ENCODE peak calls at places on chromosome 9, in eight cellular contexts. W is activated CD4-positive, alpha-beta T cell treated with anti-CD3 and anti-CD28 coated beads, Interleukin-2, amount 50 U/mL, for 1 hour; A is HT1080; K is tibial artery; U is dorsolateral prefrontal cortex; G is HS-5; J is stimulated activated CD4-positive, alpha-beta T cell treated with anti-CD3 and anti-CD28 coated beads, Interleukin-1b, Interleukin-23, amount 100 ng/mL, for 1 hour; C is A549. I is an unnamed sample.

GRCh38 chr9:112009656-112010055 is 113.0 kb downstream of the UGCG start:
- DNase-seq in W (no peak), A (no peak), K (no peak), U (no peak), G (peak), J (no peak), C (no peak), I (no peak)

GRCh38 chr9:91803143-91803940 is 146.7 kb downstream of the ROR2 start:
- DNase-seq in W (no peak), A (no peak), K (no peak), U (no peak), G (no peak), J (no peak), C (no peak), I (no peak)

GRCh38 chr9:79003514-79003913 is 568.3 kb upstream of the TLE4 start:
- DNase-seq in W (no peak), A (no peak), K (no peak), U (no peak), G (no peak), J (no peak), C (no peak), I (no peak)

GRCh38 chr9:120412425-120412951 is 167.5 kb downstream of the CDK5RAP2 start:
- DNase-seq in W (no peak), A (peak), K (no peak), U (no peak), G (no peak), J (no peak), C (no peak), I (no peak)

GRCh38 chr9:84310903-84311302 is 29.7 kb downstream of the SLC28A3 start:
- DNase-seq in W (no peak), A (no peak), K (no peak), U (no peak), G (no peak), J (no peak), C (no peak), I (no peak)

GRCh38 chr9:15401266-15401665 is 21.4 kb upstream of the SNAPC3 start:
- DNase-seq in W (no peak), A (no peak), K (peak), U (no peak), G (no peak), J (no peak), C (no peak), I (no peak)

GRCh38 chr9:126797903-126798302 is 6.9 kb upstream of the ZBTB43 start:
- DNase-seq in W (no peak), A (no peak), K (no peak), U (no peak), G (no peak), J (no peak), C (no peak), I (no peak)

GRCh38 chr9:89139450-89139849 is 39.2 kb downstream of the SHC3 start:
- DNase-seq in W (no peak), A (no peak), K (no peak), U (no peak), G (no peak), J (no peak), C (no peak), I (no peak)

GRCh38 chr9:18490591-18491370 is 16.8 kb downstream of the ADAMTSL1 start:
- DNase-seq in W (no peak), A (peak), K (peak), U (no peak), G (peak), J (no peak), C (no peak), I (peak)

GRCh38 chr9:104961701-104962359 is 33.9 kb upstream of the ABCA1 start:
- DNase-seq in W (no peak), A (no peak), K (no peak), U (no peak), G (no peak), J (no peak), C (no peak), I (no peak)

GRCh38 chr9:109336409-109336808 is 15.6 kb upstream of the EPB41L4B start:
- DNase-seq in W (no peak), A (no peak), K (peak), U (no peak), G (no peak), J (no peak), C (no peak), I (no peak)

GRCh38 chr9:82054264-82055015 is 65.9 kb downstream of the SPATA31D1 start:
- DNase-seq in W (no peak), A (no peak), K (no peak), U (no peak), G (no peak), J (no peak), C (no peak), I (no peak)

GRCh38 chr9:92589918-92590317 is 54.1 kb upstream of the ECM2 start:
- DNase-seq in W (no peak), A (no peak), K (no peak), U (no peak), G (no peak), J (no peak), C (no peak), I (no peak)

GRCh38 chr9:135081731-135082130 is 5.7 kb upstream of the OLFM1 start:
- DNase-seq in W (no peak), A (no peak), K (no peak), U (no peak), G (no peak), J (no peak), C (no peak), I (no peak)

GRCh38 chr9:121279841-121280388 is 12.0 kb downstream of the GSN start:
- DNase-seq in W (no peak), A (no peak), K (no peak), U (no peak), G (no peak), J (no peak), C (no peak), I (no peak)

GRCh38 chr9:120619751-120620655 is 40.0 kb upstream of the CDK5RAP2 start:
- DNase-seq in W (peak), A (peak), K (no peak), U (no peak), G (peak), J (peak), C (peak), I (peak)

GRCh38 chr9:38419216-38419615 is 5.0 kb downstream of the IGFBPL1 start:
- DNase-seq in W (no peak), A (no peak), K (no peak), U (no peak), G (no peak), J (no peak), C (no peak), I (no peak)